ENCODE peak calls at places on chromosomes 4 and X, in nine cellular contexts. J is nephron progenitor cell, Q is tibial artery, X is cardiac fibroblast, R is colonic mucosa, F is keratinocyte, T is breast epithelium, I is RWPE1, B is progenitor cell of endocrine pancreas. Y is an unnamed sample.

GRCh38 chr4:16119981-16120380 is 36.2 kb upstream of the PROM1 start:
- DNase-seq in J (no peak), Q (no peak), X (no peak), R (peak), F (no peak), T (no peak), I (no peak), B (no peak), Y (no peak)

GRCh38 chr4:54169176-54169575 is 59.9 kb upstream of the PDGFRA start:
- DNase-seq in J (no peak), Q (no peak), X (peak), R (no peak), F (no peak), T (no peak), I (no peak), B (no peak), Y (no peak)

GRCh38 chr4:879730-880079 is 52.4 kb downstream of the GAK start:
- DNase-seq in J (no peak), Q (no peak), X (no peak), R (no peak), F (no peak), T (no peak), I (no peak), B (no peak), Y (peak)

GRCh38 chrX:54473993-54474859 is 21.8 kb downstream of the FGD1 start:
- DNase-seq in J (no peak), Q (no peak), X (no peak), R (no peak), F (peak), T (no peak), I (peak), B (no peak), Y (no peak)

GRCh38 chr4:184419976-184420375 is 54.4 kb downstream of the IRF2 start:
- DNase-seq in J (no peak), Q (no peak), X (no peak), R (no peak), F (no peak), T (no peak), I (no peak), B (no peak), Y (no peak)

GRCh38 chr4:165328101-165328425 is 594 bp downstream of the MSMO1 start:
- DNase-seq in J (no peak), Q (no peak), X (no peak), R (no peak), F (no peak), T (no peak), I (no peak), B (no peak), Y (no peak)

GRCh38 chr4:2800691-2801596 is 8.1 kb downstream of the SH3BP2 start:
- DNase-seq in J (peak), Q (peak), X (peak), R (peak), F (no peak), T (peak), I (no peak), B (no peak), Y (no peak)

GRCh38 chr4:112775801-112776200 is 138.9 kb downstream of the LARP7 start:
- DNase-seq in J (no peak), Q (no peak), X (no peak), R (no peak), F (no peak), T (no peak), I (peak), B (no peak), Y (no peak)

GRCh38 chrX:34915463-34916225 is 27.0 kb upstream of the FAM47B start:
- DNase-seq in J (no peak), Q (no peak), X (no peak), R (no peak), F (no peak), T (no peak), I (peak), B (no peak), Y (no peak)

GRCh38 chrX:129566081-129566480 is 26.0 kb downstream of the OCRL start:
- DNase-seq in J (no peak), Q (no peak), X (peak), R (no peak), F (no peak), T (no peak), I (no peak), B (no peak), Y (no peak)

GRCh38 chr4:108155373-108155772 is 13.4 kb downstream of the LEF1 start:
- DNase-seq in J (no peak), Q (no peak), X (no peak), R (no peak), F (no peak), T (no peak), I (no peak), B (no peak), Y (peak)

GRCh38 chrX:120604359-120604782 is 470 bp downstream of the MCTS1 start:
- DNase-seq in J (no peak), Q (no peak), X (peak), R (peak), F (no peak), T (no peak), I (peak), B (no peak), Y (peak)

GRCh38 chrX:14528629-14529287 is 578 bp upstream of the GLRA2 start:
- DNase-seq in J (peak), Q (no peak), X (peak), R (peak), F (peak), T (peak), I (peak), B (peak), Y (no peak)

GRCh38 chrX:153924149-153924861 is 1.8 kb downstream of the ARHGAP4 start:
- DNase-seq in J (no peak), Q (peak), X (peak), R (no peak), F (no peak), T (no peak), I (no peak), B (no peak), Y (no peak)

GRCh38 chr4:13627185-13627605 is 330 bp downstream of the BOD1L1 start:
- DNase-seq in J (peak), Q (no peak), X (no peak), R (peak), F (no peak), T (no peak), I (peak), B (no peak), Y (no peak)

GRCh38 chr4:180832086-180832485 is 1411.1 kb upstream of the TENM3 start:
- DNase-seq in J (no peak), Q (no peak), X (no peak), R (no peak), F (no peak), T (no peak), I (no peak), B (no peak), Y (no peak)

GRCh38 chrX:46647251-46647650 is 73.7 kb downstream of the CHST7 start:
- DNase-seq in J (no peak), Q (no peak), X (no peak), R (no peak), F (no peak), T (no peak), I (no peak), B (no peak), Y (no peak)

GRCh38 chr4:180909279-180909678 is 1333.9 kb upstream of the TENM3 start:
- DNase-seq in J (peak), Q (no peak), X (no peak), R (no peak), F (no peak), T (no peak), I (no peak), B (no peak), Y (no peak)

GRCh38 chr4:40245794-40246546 is 49.1 kb downstream of the RHOH start:
- DNase-seq in J (no peak), Q (no peak), X (no peak), R (no peak), F (no peak), T (no peak), I (no peak), B (no peak), Y (no peak)

GRCh38 chrX:39195156-39195555 is 393.9 kb downstream of the MID1IP1 start:
- DNase-seq in J (no peak), Q (no peak), X (no peak), R (no peak), F (no peak), T (no peak), I (no peak), B (peak), Y (no peak)

GRCh38 chr4:107755841-107756356 is 35.9 kb upstream of the PAPSS1 start:
- DNase-seq in J (no peak), Q (no peak), X (peak), R (no peak), F (no peak), T (no peak), I (no peak), B (no peak), Y (no peak)

GRCh38 chr4:683982-684571 is 4.9 kb downstream of the SLC49A3 start:
- DNase-seq in J (peak), Q (no peak), X (peak), R (peak), F (peak), T (no peak), I (no peak), B (no peak), Y (no peak)

GRCh38 chr4:107850438-107850837 is 25.7 kb downstream of the SGMS2 start:
- DNase-seq in J (no peak), Q (no peak), X (no peak), R (no peak), F (no peak), T (no peak), I (no peak), B (no peak), Y (no peak)

GRCh38 chrX:6758234-6758633 is 223.3 kb upstream of the VCX3A start:
- DNase-seq in J (no peak), Q (no peak), X (no peak), R (no peak), F (no peak), T (no peak), I (no peak), B (no peak), Y (no peak)

GRCh38 chr4:29263011-29263410 is 1457.2 kb upstream of the PCDH7 start:
- DNase-seq in J (no peak), Q (no peak), X (no peak), R (no peak), F (no peak), T (no peak), I (no peak), B (no peak), Y (no peak)

GRCh38 chr4:152258804-152259708 is 276.8 kb downstream of the FBXW7 start:
- DNase-seq in J (no peak), Q (no peak), X (peak), R (no peak), F (peak), T (no peak), I (peak), B (no peak), Y (no peak)

GRCh38 chrX:37686348-37686736 is 751 bp downstream of the XK start:
- DNase-seq in J (no peak), Q (no peak), X (no peak), R (no peak), F (no peak), T (no peak), I (no peak), B (no peak), Y (no peak)
- TF ChIP-seq CTCF in J (no peak), Q (no peak), X (no peak), R (no peak), F (no peak), T (no peak), I (no peak), B (no peak), Y (no peak)

DNA sequence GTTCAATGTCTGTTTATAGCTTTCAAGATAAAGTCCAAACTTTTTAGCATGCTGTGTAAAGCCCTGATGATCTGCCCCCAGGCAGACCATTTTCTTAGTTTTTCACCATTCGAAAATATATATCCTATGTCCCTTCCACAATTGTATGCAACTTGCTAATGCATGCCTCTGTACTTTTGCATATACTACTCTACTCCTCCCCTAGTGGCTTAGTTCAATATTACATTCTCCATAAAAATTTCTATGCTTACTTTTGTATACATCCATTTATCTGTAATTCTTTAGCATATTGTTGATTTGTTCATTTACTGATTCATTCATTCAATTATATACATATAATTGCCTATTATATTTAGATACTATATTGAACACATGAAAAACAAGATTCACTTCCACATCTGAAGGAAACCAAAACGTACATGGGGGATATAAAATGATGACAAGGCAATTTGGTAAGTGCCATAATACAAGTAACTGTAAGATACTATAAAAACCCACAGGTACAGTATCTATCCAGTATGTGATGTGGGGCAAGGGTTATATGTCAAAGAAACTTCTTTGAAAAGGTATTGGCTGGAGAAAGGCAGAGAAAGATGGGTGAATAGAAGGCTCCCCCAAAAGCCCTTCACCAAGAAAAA is 902.5 kb downstream of the FAM133A start:
- DNase-seq in J (no peak), Q (no peak), X (no peak), R (no peak), F (no peak), T (no peak), I (no peak), B (no peak), Y (no peak)
- TF ChIP-seq CTCF in J (peak), Q (no peak), X (no peak), R (peak), F (peak), T (no peak), I (no peak), B (peak), Y (peak)

DNA sequence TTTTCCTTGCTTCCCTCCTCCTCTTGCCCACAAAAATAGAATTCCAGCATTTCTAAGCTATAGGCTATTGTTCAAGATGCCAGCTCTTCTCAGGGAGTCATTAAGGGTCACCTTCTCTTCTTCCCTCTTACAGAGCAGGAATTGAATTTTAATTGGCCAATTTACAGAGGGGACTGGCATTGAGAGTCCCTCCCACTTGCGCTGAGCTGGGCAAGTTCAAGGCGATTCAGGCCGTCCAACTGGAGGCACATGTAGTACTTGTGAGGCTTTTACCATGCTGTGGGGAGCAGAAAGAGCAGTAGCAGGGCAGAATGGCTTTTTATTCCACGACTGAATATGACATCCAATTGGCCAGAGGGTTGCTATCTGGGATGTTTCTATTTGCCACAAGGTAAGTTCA is 181.9 kb downstream of the SOWAHB start:
- DNase-seq in J (no peak), Q (no peak), X (no peak), R (no peak), F (no peak), T (no peak), I (no peak), B (no peak), Y (no peak)
- TF ChIP-seq CTCF in J (no peak), Q (no peak), X (no peak), R (no peak), F (no peak), T (no peak), I (no peak), B (no peak), Y (no peak)

GRCh38 chr4:144754562-144755410 is 108.8 kb downstream of the HHIP start:
- DNase-seq in J (no peak), Q (no peak), X (peak), R (no peak), F (no peak), T (no peak), I (no peak), B (no peak), Y (no peak)
- TF ChIP-seq CTCF in J (no peak), Q (no peak), X (peak), R (no peak), F (peak), T (no peak), I (no peak), B (peak), Y (peak)

Y was measured in GM12864.